ENCODE peak calls at places on chromosomes 7 and 10, in seven cellular contexts. G is A549, C is IMR-90, S is sigmoid colon, I is heart right ventricle, L is lung, U is PC-3. F is an unnamed sample.

GRCh38 chr10:89535185-89536012 is at the start of gene SLC16A12:
- DNase-seq in L (no peak), S (no peak), U (no peak), I (peak), C (no peak), G (no peak), F (peak)

GRCh38 chr10:14822879-14823755 is 14.7 kb downstream of the CDNF start:
- DNase-seq in U (peak), L (no peak), C (peak), G (peak), I (peak), S (no peak), F (no peak)

GRCh38 chr10:76205361-76205760 is 773.9 kb downstream of the LRMDA start:
- DNase-seq in C (no peak), G (no peak), U (no peak), L (no peak), I (no peak), S (no peak), F (no peak)

GRCh38 chr7:144842377-144842851 is 6.6 kb upstream of the TPK1 start:
- DNase-seq in G (peak), I (peak), L (peak), C (no peak), S (peak), U (no peak), F (no peak)

GRCh38 chr10:70803768-70804423 is 11.9 kb upstream of the SGPL1 start:
- DNase-seq in L (no peak), G (no peak), S (no peak), I (no peak), U (peak), C (no peak), F (no peak)

GRCh38 chr10:3186365-3186764 is 13.8 kb upstream of the PITRM1 start:
- DNase-seq in C (no peak), U (no peak), L (no peak), S (no peak), G (no peak), I (no peak), F (no peak)

GRCh38 chr10:31912898-31913847 is 15.5 kb downstream of the ARHGAP12 start:
- DNase-seq in S (no peak), L (no peak), I (no peak), U (no peak), C (peak), G (no peak), F (no peak)

GRCh38 chr10:75402486-75403143 is 1.1 kb upstream of the ZNF503 start:
- DNase-seq in I (peak), U (peak), S (peak), G (peak), L (peak), C (no peak), F (peak)

GRCh38 chr7:86058649-86059048 is 585.1 kb upstream of the GRM3 start:
- DNase-seq in U (no peak), L (no peak), S (no peak), I (no peak), C (no peak), G (no peak), F (peak)

GRCh38 chr10:86756511-86757109 is at the start of gene BMPR1A:
- DNase-seq in U (peak), G (peak), I (peak), S (no peak), C (peak), L (peak), F (no peak)

GRCh38 chr10:3987142-3987974 is 202.3 kb upstream of the KLF6 start:
- DNase-seq in I (no peak), S (no peak), L (no peak), C (peak), U (no peak), G (no peak), F (no peak)

GRCh38 chr10:72171175-72171630 is 44.6 kb upstream of the ANAPC16 start:
- DNase-seq in S (no peak), G (peak), L (peak), U (peak), C (peak), I (no peak), F (no peak)

GRCh38 chr10:5595591-5596590 is 70.5 kb downstream of the ASB13 start:
- DNase-seq in U (peak), C (peak), G (peak), S (no peak), I (no peak), L (no peak), F (peak)

GRCh38 chr7:104272767-104273384 is 55.5 kb upstream of the LHFPL3 start:
- DNase-seq in G (peak), C (peak), S (no peak), L (no peak), U (peak), I (no peak), F (no peak)

GRCh38 chr7:27144799-27145166 is 1.3 kb upstream of the HOXA5 start:
- DNase-seq in I (no peak), U (no peak), G (no peak), L (no peak), S (peak), C (no peak), F (peak)

GRCh38 chr7:151851160-151851751 is 25.7 kb downstream of the PRKAG2 start:
- DNase-seq in U (peak), G (no peak), S (no peak), I (no peak), L (peak), C (no peak), F (no peak)

GRCh38 chr10:73251683-73252444 is 580 bp downstream of the MRPS16 start:
- DNase-seq in L (no peak), C (no peak), U (peak), S (peak), G (peak), I (no peak), F (no peak)

GRCh38 chr7:20928022-20928421 is 141.3 kb upstream of the SP8 start:
- DNase-seq in S (no peak), I (no peak), C (no peak), G (no peak), L (no peak), U (no peak), F (no peak)

GRCh38 chr7:21108182-21108581 is 319.7 kb upstream of the SP4 start:
- DNase-seq in L (no peak), G (no peak), C (no peak), I (peak), S (no peak), U (peak), F (no peak)

GRCh38 chr10:79241990-79242619 is 105.2 kb upstream of the PPIF start:
- DNase-seq in S (peak), C (peak), G (no peak), L (peak), U (peak), I (peak), F (peak)
- H3K4me3 ChIP-seq in S (peak), C (peak), G (no peak), L (no peak), U (peak), I (peak), F (peak)

GRCh38 chr10:103699611-103700435 is 155.6 kb downstream of the SH3PXD2A start:
- DNase-seq in I (no peak), U (no peak), S (no peak), G (no peak), L (no peak), C (no peak), F (no peak)
- TF ChIP-seq CTCF in I (no peak), U (no peak), S (peak), G (no peak), L (no peak), C (peak), F (no peak)

GRCh38 chr10:102229810-102230263 is 3.7 kb downstream of the ELOVL3 start:
- DNase-seq in C (peak), S (peak), G (peak), I (peak), U (peak), L (peak), F (peak)
- H3K4me3 ChIP-seq in C (peak), S (peak), G (peak), I (peak), U (peak), L (no peak), F (peak)

GRCh38 chr10:1059902-1060301 is 3.7 kb downstream of the WDR37 start:
- DNase-seq in L (no peak), S (no peak), C (no peak), U (no peak), G (no peak), I (no peak), F (no peak)

GRCh38 chr10:1063232-1063862 is 7.2 kb downstream of the WDR37 start:
- DNase-seq in L (no peak), U (no peak), C (no peak), S (no peak), G (no peak), I (no peak), F (no peak)

GRCh38 chr10:1064172-1064571 is 8.0 kb downstream of the WDR37 start:
- DNase-seq in L (no peak), G (no peak), C (no peak), U (no peak), I (no peak), S (no peak), F (no peak)

GRCh38 chr10:1058017-1058416 is 1.8 kb downstream of the WDR37 start:
- DNase-seq in C (no peak), L (no peak), U (no peak), S (no peak), I (peak), G (no peak), F (no peak)

DNA sequence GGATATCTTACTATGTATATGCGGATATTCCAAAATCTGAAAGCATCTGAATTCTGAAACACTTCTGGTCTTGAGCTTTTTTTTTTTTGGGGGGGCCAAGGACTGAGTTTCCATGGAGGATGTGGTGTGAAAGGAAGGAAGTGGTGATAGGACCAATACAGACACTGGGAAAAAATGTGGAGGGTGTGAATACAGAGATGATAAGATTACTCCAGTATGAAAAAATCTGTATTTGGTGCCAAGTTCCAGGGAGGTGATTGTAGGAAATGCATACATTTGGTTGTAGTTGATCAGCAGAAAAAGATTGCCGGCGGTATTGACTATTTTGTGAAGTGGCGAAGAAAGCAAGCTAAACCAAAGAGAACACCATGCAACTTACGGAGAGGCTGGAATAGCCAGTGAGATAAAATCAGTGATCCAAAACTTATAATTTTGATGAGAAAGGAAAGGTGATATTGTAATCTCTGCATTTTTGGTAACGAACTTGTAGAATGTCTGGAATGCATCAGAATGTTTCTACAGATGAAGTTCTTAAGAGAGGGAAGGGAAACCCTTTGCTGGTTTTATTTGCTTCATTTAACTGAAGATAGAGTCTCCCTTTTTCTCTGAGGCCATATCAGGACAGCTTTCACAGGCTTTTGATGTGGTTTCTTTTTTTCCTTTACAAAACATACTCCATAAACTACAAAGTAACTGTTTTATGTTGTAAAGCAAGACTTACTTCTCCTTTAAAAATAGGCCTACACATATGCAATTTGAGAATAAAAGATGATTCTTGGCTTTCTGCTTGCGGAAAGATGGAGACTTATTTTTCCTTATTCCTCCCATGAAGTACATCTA is 6.0 kb downstream of the WDR37 start:
- DNase-seq in C (peak), S (no peak), L (no peak), I (no peak), U (no peak), G (no peak), F (no peak)
- TF ChIP-seq CTCF in C (no peak), S (no peak), L (no peak), I (no peak), U (no peak), G (no peak), F (no peak)